ENCODE peak calls at places on chromosomes 7 and 10, in six cellular contexts. M, B, X, H, Q and Z are unnamed samples.

GRCh38 chr7:1806354-1806753 is 136.3 kb downstream of the ELFN1 start:
- DNase-seq in M (no peak), B (no peak), X (no peak), H (no peak), Q (no peak), Z (no peak)

GRCh38 chr7:30842542-30843451 is 68.9 kb upstream of the AQP1 start:
- DNase-seq in M (no peak), B (no peak), X (no peak), H (no peak), Q (no peak), Z (no peak)

GRCh38 chr7:82235710-82236109 is 207.9 kb downstream of the CACNA2D1 start:
- DNase-seq in M (no peak), B (peak; percentile 45), X (no peak), H (no peak), Q (no peak), Z (no peak)

GRCh38 chr10:109374215-109374614 is 549.1 kb downstream of the XPNPEP1 start:
- DNase-seq in M (no peak), B (no peak), X (no peak), H (no peak), Q (no peak), Z (no peak)

GRCh38 chr7:151249034-151249731 is 689 bp upstream of the SMARCD3 start:
- DNase-seq in M (peak; percentile 60), B (peak; percentile 56), X (no peak), H (no peak), Q (peak; percentile 81), Z (peak; percentile 56)

GRCh38 chr7:28660132-28660531 is 247.8 kb downstream of the CREB5 start:
- DNase-seq in M (no peak), B (no peak), X (no peak), H (no peak), Q (no peak), Z (no peak)

GRCh38 chr10:96740579-96741281 is 20.4 kb upstream of the PIK3AP1 start:
- DNase-seq in M (no peak), B (no peak), X (no peak), H (no peak), Q (peak; percentile 99), Z (no peak)

GRCh38 chr10:81036257-81036656 is 498.6 kb downstream of the SH2D4B start:
- DNase-seq in M (no peak), B (no peak), X (peak; percentile 81), H (no peak), Q (no peak), Z (no peak)

GRCh38 chr10:88110355-88110754 is 246.9 kb downstream of the PTEN start:
- DNase-seq in M (peak; percentile 52), B (peak; percentile 12), X (no peak), H (no peak), Q (peak; percentile 27), Z (no peak)

GRCh38 chr7:65978891-65979582 is 3.0 kb downstream of the GUSB start:
- DNase-seq in M (no peak), B (no peak), X (no peak), H (no peak), Q (no peak), Z (no peak)

GRCh38 chr10:59894114-59894513 is 12.2 kb downstream of the CCDC6 start:
- DNase-seq in M (no peak), B (no peak), X (no peak), H (no peak), Q (no peak), Z (no peak)

GRCh38 chr7:70405241-70405640 is 726.7 kb upstream of the GALNT17 start:
- DNase-seq in M (no peak), B (no peak), X (no peak), H (no peak), Q (no peak), Z (no peak)

GRCh38 chr10:8272794-8273425 is 218.4 kb downstream of the GATA3 start:
- DNase-seq in M (no peak), B (peak; percentile 4), X (no peak), H (no peak), Q (no peak), Z (no peak)

GRCh38 chr10:124736491-124737136 is 7.6 kb downstream of the FAM53B start:
- DNase-seq in M (peak; percentile 36), B (peak; percentile 28), X (no peak), H (peak; percentile 32), Q (no peak), Z (no peak)

GRCh38 chr7:26859720-26860119 is 4.7 kb downstream of the SKAP2 start:
- DNase-seq in M (no peak), B (no peak), X (no peak), H (no peak), Q (no peak), Z (no peak)

GRCh38 chr10:7028809-7029166 is 382.0 kb downstream of the SFMBT2 start:
- DNase-seq in M (no peak), B (no peak), X (no peak), H (no peak), Q (no peak), Z (no peak)

GRCh38 chr7:19062216-19062615 is 55.2 kb downstream of the TWIST1 start:
- DNase-seq in M (no peak), B (no peak), X (no peak), H (no peak), Q (no peak), Z (no peak)

GRCh38 chr10:82148764-82149163 is 273.8 kb downstream of the NRG3 start:
- DNase-seq in M (no peak), B (no peak), X (no peak), H (no peak), Q (no peak), Z (no peak)

GRCh38 chr10:70125918-70126590 is 6.6 kb downstream of the AIFM2 start:
- DNase-seq in M (no peak), B (no peak), X (no peak), H (no peak), Q (peak; percentile 83), Z (no peak)

GRCh38 chr7:134640842-134641715 is 5.6 kb upstream of the BPGM start:
- DNase-seq in M (no peak), B (no peak), X (no peak), H (no peak), Q (no peak), Z (no peak)

GRCh38 chr7:152411389-152411788 is 24.4 kb downstream of the KMT2C start:
- DNase-seq in M (no peak), B (no peak), X (no peak), H (no peak), Q (no peak), Z (no peak)

GRCh38 chr7:46752881-46753366 is 829.0 kb downstream of the TNS3 start:
- DNase-seq in M (peak; percentile 54), B (peak; percentile 95), X (no peak), H (no peak), Q (peak; percentile 20), Z (no peak)

GRCh38 chr7:106618480-106618879 is 42.5 kb downstream of the CCDC71L start:
- DNase-seq in M (no peak), B (peak; percentile 73), X (no peak), H (no peak), Q (no peak), Z (peak; percentile 74)

GRCh38 chr10:17454181-17454800 is at the start of gene ST8SIA6:
- DNase-seq in M (peak; percentile 37), B (peak; percentile 66), X (no peak), H (no peak), Q (no peak), Z (peak; percentile 70)

GRCh38 chr10:90007226-90007625 is 305.8 kb downstream of the KIF20B start:
- DNase-seq in M (no peak), B (no peak), X (no peak), H (no peak), Q (no peak), Z (no peak)

GRCh38 chr7:3194501-3195141 is 106.4 kb upstream of the SDK1 start:
- DNase-seq in M (peak; percentile 86), B (peak; percentile 76), X (no peak), H (peak; percentile 97), Q (no peak), Z (no peak)

GRCh38 chr10:75469018-75469616 is 37.7 kb downstream of the LRMDA start:
- DNase-seq in M (peak; percentile 78), B (peak; percentile 56), X (no peak), H (peak; percentile 6), Q (peak; percentile 98), Z (no peak)

GRCh38 chr10:72615985-72616384 is 9.9 kb downstream of the MICU1 start:
- DNase-seq in M (no peak), B (no peak), X (no peak), H (no peak), Q (no peak), Z (no peak)

GRCh38 chr10:56537984-56538383 is 176.9 kb upstream of the ZWINT start:
- DNase-seq in M (peak; percentile 44), B (no peak), X (no peak), H (peak; percentile 1), Q (peak; percentile 6), Z (no peak)

GRCh38 chr10:2982146-2982545 is 85.2 kb upstream of the PFKP start:
- DNase-seq in M (no peak), B (no peak), X (no peak), H (no peak), Q (no peak), Z (no peak)

GRCh38 chr10:2986341-2986933 is 80.9 kb upstream of the PFKP start:
- DNase-seq in M (no peak), B (no peak), X (no peak), H (no peak), Q (peak; percentile 42), Z (no peak)

GRCh38 chr10:2985729-2986232 is 81.6 kb upstream of the PFKP start:
- DNase-seq in M (peak; percentile 53), B (peak; percentile 65), X (no peak), H (no peak), Q (no peak), Z (peak; percentile 26)

GRCh38 chr10:2987185-2987768 is 80.1 kb upstream of the PFKP start:
- DNase-seq in M (no peak), B (no peak), X (no peak), H (no peak), Q (no peak), Z (no peak)

DNA sequence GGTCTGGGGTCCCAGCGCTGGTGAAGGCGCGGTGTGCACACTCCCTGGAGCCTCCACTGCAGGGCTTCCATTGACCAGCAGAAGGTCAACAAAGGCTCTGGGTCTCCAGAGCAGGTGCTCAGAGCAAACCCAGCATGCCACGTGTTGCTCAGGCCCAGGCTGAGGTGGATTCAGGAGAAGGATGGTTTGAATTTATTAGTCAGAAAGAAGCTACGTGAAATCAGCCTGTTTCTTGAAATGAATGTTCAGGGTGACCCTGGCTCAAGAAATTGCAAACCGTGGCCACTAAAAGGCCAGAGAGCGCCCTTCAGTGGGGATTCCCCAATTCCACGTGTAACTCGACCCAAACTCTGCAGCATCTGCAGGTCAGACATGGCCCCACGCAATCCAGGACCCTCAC is 82.7 kb upstream of the PFKP start:
- DNase-seq in M (no peak), B (no peak), X (no peak), H (no peak), Q (no peak), Z (no peak)
- TF ChIP-seq MYC in M (no peak), B (no peak), X (no peak), H (no peak), Q (no peak), Z (no peak)

GRCh38 chr7:101125989-101126650 is 784 bp upstream of the SERPINE1 start:
- DNase-seq in M (peak; percentile 96), B (peak; percentile 94), X (peak; percentile 69), H (peak; percentile 87), Q (peak; percentile 67), Z (no peak)
- TF ChIP-seq MYC in M (peak; percentile 95), B (peak; percentile 71), X (no peak), H (peak; percentile 96), Q (no peak), Z (peak; percentile 13)

GRCh38 chr7:54788664-54789063 is 29.7 kb upstream of the SEC61G start:
- DNase-seq in M (peak; percentile 94), B (peak; percentile 78), X (peak; percentile 13), H (peak; percentile 53), Q (peak; percentile 69), Z (peak; percentile 60)
- TF ChIP-seq MYC in M (no peak), B (no peak), X (no peak), H (no peak), Q (no peak), Z (no peak)

GRCh38 chr10:33871557-33871956 is 537.1 kb upstream of the NRP1 start:
- DNase-seq in M (no peak), B (no peak), X (no peak), H (no peak), Q (no peak), Z (no peak)
- TF ChIP-seq MYC in M (no peak), B (no peak), X (no peak), H (no peak), Q (no peak), Z (no peak)